ENCODE peak calls at places on chromosomes 7 and 10, in four cellular contexts. F is heart left ventricle, C is cardiac muscle cell, A is H9. J is an unnamed sample. For H3K4me1, the result is how much of the 10 kb centered on the place peaks cover.

GRCh38 chr10:117137911-117138642 is at the start of gene VAX1:
- DNase-seq in C (no peak), F (no peak), A (peak), J (no peak)

GRCh38 chr10:29668628-29669027 is 33.9 kb upstream of the SVIL start:
- DNase-seq in F (no peak), A (no peak), C (no peak), J (no peak)

GRCh38 chr7:132742152-132742551 is 165.9 kb upstream of the PLXNA4 start:
- DNase-seq in C (peak), A (no peak), F (peak), J (no peak)

GRCh38 chr7:95899919-95900513 is 127.7 kb downstream of the DYNC1I1 start:
- DNase-seq in A (peak), F (no peak), C (no peak), J (peak)

GRCh38 chr7:4878336-4879335 is 4.9 kb downstream of the RADIL start:
- DNase-seq in F (no peak), C (no peak), A (no peak), J (peak)

GRCh38 chr7:7751243-7752092 is 33.1 kb upstream of the RPA3 start:
- DNase-seq in F (no peak), A (no peak), C (no peak), J (no peak)

GRCh38 chr10:79981673-79982485 is 33.0 kb upstream of the SFTPD start:
- DNase-seq in C (peak), A (peak), F (peak), J (peak)

GRCh38 chr10:76902949-76903348 is 734.7 kb downstream of the KCNMA1 start:
- DNase-seq in C (peak), A (peak), F (peak), J (peak)

GRCh38 chr7:101877882-101878591 is 60.6 kb downstream of the CUX1 start:
- DNase-seq in A (no peak), F (no peak), C (no peak), J (no peak)

GRCh38 chr7:92611735-92612134 is 21.5 kb upstream of the FAM133B start:
- DNase-seq in F (no peak), C (no peak), A (no peak), J (no peak)

GRCh38 chr7:92606985-92607384 is 16.8 kb upstream of the FAM133B start:
- DNase-seq in C (no peak), F (no peak), A (no peak), J (no peak)

GRCh38 chr7:92608380-92609322 is 18.5 kb upstream of the FAM133B start:
- DNase-seq in A (peak), C (no peak), F (no peak), J (no peak)

GRCh38 chr7:92612501-92612900 is 22.3 kb upstream of the FAM133B start:
- DNase-seq in C (no peak), F (no peak), A (no peak), J (no peak)

GRCh38 chr7:92609921-92610518 is 19.8 kb upstream of the FAM133B start:
- DNase-seq in A (no peak), F (no peak), C (peak), J (no peak)
- H3K4me1 ChIP-seq in A (under half), F (under half), C (under half), J (under half)

DNA sequence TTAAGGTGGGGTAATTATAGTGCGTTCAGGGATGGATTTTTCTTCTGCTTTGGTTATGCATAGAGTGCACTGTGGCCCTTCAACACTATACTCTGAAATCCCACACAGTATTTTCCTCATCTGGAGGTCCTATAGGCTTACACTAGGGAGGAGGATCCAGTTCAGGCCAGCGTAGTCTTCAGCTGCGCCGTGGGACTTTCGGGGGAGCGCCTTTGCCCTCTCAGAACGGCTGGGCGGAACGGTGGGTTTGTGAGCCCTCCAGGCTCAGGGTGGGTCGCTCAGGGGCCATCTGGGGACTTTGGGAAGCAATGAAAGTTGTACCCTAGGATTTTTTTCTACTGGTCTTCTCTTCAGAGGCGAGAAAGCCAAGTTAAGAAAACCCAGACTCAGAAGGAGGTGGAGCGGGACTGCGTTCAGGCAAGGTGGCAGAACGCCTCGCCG is 652 bp upstream of the VPS26A start:
- DNase-seq in F (no peak), A (no peak), C (peak), J (peak)
- TF ChIP-seq CTCF in F (peak), A (no peak), C (peak), J (no peak)

GRCh38 chr10:72336259-72337038 is 18.3 kb downstream of the DNAJB12 start:
- DNase-seq in F (no peak), C (peak), A (no peak), J (no peak)
- H3K4me1 ChIP-seq in F (half or more), C (under half), A (under half), J (under half)

GRCh38 chr7:128453836-128454804 is 1.6 kb upstream of the HILPDA start:
- DNase-seq in F (peak), A (peak), C (peak), J (peak)

GRCh38 chr7:128455556-128456254 is at the start of gene HILPDA:
- DNase-seq in C (peak), F (peak), A (peak), J (peak)

GRCh38 chr7:128452552-128452951 is 3.1 kb upstream of the HILPDA start:
- DNase-seq in A (no peak), F (no peak), C (no peak), J (no peak)

GRCh38 chr7:128458956-128459355 is 3.3 kb downstream of the HILPDA start:
- DNase-seq in C (no peak), A (no peak), F (no peak), J (no peak)

DNA sequence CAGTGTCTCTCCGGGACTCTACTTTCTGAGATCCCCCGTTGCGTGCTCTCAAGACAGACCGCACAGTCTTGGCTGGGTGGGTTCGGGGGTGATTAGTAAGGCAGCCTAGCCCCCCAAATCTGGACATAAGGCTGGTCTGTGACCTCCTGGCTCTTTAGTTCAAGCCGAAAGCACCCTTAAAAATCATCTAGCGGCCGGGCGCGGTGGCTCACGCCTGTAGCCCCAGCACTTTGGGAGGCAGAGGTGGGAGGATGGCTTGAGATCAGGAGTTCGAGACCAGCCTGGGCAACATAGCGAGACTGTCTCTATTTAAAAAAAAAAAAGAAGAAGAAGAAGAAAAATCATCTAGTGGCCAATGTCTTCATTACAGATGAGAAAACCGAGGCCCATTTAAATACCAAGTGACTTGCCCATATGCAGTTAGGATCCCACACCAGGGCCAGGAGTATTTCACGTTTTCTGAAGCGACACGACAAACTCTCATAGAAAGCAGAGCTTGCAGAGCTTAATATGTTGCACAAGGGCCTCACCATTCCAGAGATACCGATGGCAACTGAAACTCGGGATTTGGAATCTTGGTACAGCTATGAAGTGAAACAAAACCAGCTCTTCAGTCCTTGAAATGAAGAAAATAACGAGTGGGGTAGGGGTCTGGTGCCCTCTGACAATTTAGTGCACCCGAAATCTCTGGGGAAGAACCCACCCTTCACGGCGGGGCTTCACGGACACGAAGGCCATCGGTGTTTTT is 696 bp upstream of the HILPDA start:
- DNase-seq in C (peak), F (no peak), A (no peak), J (no peak)
- TF ChIP-seq CTCF in C (no peak), F (no peak), A (no peak), J (no peak)

DNA sequence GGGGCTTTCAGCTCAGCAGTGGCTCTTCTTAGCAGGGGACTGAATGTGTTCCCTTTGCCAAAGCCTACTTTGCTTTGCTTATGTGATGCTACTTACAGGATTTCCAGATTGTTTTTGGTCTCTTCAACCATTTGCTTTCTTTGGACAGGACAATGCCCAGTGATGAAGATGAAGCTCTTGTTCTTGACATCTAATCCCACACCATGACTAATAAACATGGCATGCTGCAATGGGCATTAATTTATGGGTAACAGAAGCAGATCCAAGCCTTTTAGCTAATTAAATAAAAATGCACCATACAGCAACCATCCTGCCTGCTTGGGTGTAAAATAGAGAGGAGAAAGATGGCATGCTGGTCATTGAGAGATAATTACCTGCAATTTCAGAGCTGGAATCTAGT is 175.5 kb upstream of the ITGB1 start:
- DNase-seq in C (no peak), A (no peak), F (no peak), J (no peak)
- H3K4me1 ChIP-seq in C (under half), A (under half), F (under half), J (under half)